ENCODE peak calls at places on chromosome 3, in four cellular contexts. C, B, Z and H are unnamed samples.
A peak's percentile ranks its signal among the peaks of the same experiment; 100 is the strongest.

GRCh38 chr3:82236257-82236656 is 474.8 kb upstream of the GBE1 start:
- DNase-seq in C (no peak), B (no peak), Z (no peak), H (no peak)

GRCh38 chr3:12815719-12816118 is 19.2 kb downstream of the CAND2 start:
- DNase-seq in C (no peak), B (peak; percentile 32), Z (no peak), H (no peak)

GRCh38 chr3:65422154-65422553 is 616.6 kb downstream of the MAGI1 start:
- DNase-seq in C (no peak), B (no peak), Z (no peak), H (no peak)

GRCh38 chr3:109923431-109923830 is 586.1 kb upstream of the DPPA4 start:
- DNase-seq in C (no peak), B (no peak), Z (no peak), H (no peak)

GRCh38 chr3:73766599-73767378 is 142.0 kb upstream of the PDZRN3 start:
- DNase-seq in C (no peak), B (no peak), Z (no peak), H (no peak)

GRCh38 chr3:162142511-162142910 is 645.9 kb downstream of the OTOL1 start:
- DNase-seq in C (no peak), B (no peak), Z (no peak), H (no peak)

GRCh38 chr3:196138927-196139680 is 57.2 kb upstream of the TFRC start:
- DNase-seq in C (no peak), B (no peak), Z (no peak), H (no peak)

GRCh38 chr3:64166584-64167155 is 58.6 kb downstream of the PRICKLE2 start:
- DNase-seq in C (no peak), B (no peak), Z (no peak), H (no peak)

GRCh38 chr3:110856916-110857315 is 214.7 kb upstream of the NECTIN3 start:
- DNase-seq in C (no peak), B (no peak), Z (no peak), H (no peak)

GRCh38 chr3:20104167-20104661 is 64.0 kb downstream of the KAT2B start:
- DNase-seq in C (no peak), B (no peak), Z (no peak), H (no peak)

GRCh38 chr3:72177075-72178050 is 392.4 kb upstream of the PROK2 start:
- DNase-seq in C (peak; percentile 75), B (peak; percentile 55), Z (no peak), H (no peak)

GRCh38 chr3:65924762-65925161 is 114.0 kb downstream of the MAGI1 start:
- DNase-seq in C (no peak), B (no peak), Z (no peak), H (no peak)

GRCh38 chr3:45067941-45068340 is 41.8 kb downstream of the CLEC3B start:
- DNase-seq in C (no peak), B (no peak), Z (no peak), H (no peak)
- H3K27ac ChIP-seq in C (no peak overlapping the region), B (no peak overlapping the region), Z (no peak overlapping the region), H (no peak overlapping the region)

GRCh38 chr3:105747056-105747455 is 121.8 kb downstream of the CBLB start:
- DNase-seq in C (no peak), B (no peak), Z (no peak), H (no peak)
- H3K27ac ChIP-seq in C (no peak overlapping the region), B (no peak overlapping the region), Z (no peak overlapping the region), H (no peak overlapping the region)

GRCh38 chr3:9810846-9811245 is 784 bp downstream of the TTLL3 start:
- DNase-seq in C (no peak), B (no peak), Z (no peak), H (no peak)
- H3K27ac ChIP-seq in C (peak overlapping the region; percentile 33), B (no peak overlapping the region), Z (no peak overlapping the region), H (no peak overlapping the region)

GRCh38 chr3:134847349-134847748 is 52.3 kb downstream of the EPHB1 start:
- DNase-seq in C (no peak), B (no peak), Z (no peak), H (no peak)
- H3K27ac ChIP-seq in C (no peak overlapping the region), B (no peak overlapping the region), Z (no peak overlapping the region), H (no peak overlapping the region)

GRCh38 chr3:45959201-45959600 is 15.9 kb downstream of the CXCR6 start:
- DNase-seq in C (no peak), B (no peak), Z (no peak), H (no peak)

GRCh38 chr3:45957606-45958005 is 14.3 kb downstream of the CXCR6 start:
- DNase-seq in C (no peak), B (no peak), Z (no peak), H (peak; percentile 40)

GRCh38 chr3:45960289-45960688 is 17.0 kb downstream of the CXCR6 start:
- DNase-seq in C (no peak), B (no peak), Z (no peak), H (no peak)

GRCh38 chr3:45955706-45956105 is 12.4 kb downstream of the CXCR6 start:
- DNase-seq in C (no peak), B (no peak), Z (no peak), H (no peak)

GRCh38 chr3:45958333-45958791 is 15.1 kb downstream of the CXCR6 start:
- DNase-seq in C (no peak), B (no peak), Z (no peak), H (no peak)
- H3K27ac ChIP-seq in C (peak overlapping the region; percentile 63), B (no peak overlapping the region), Z (no peak overlapping the region), H (no peak overlapping the region)